ENCODE peak calls at places on chromosome 1, in four cellular contexts. G, P, J and Z are unnamed samples.

GRCh38 chr1:223143760-223144248 is 756 bp upstream of the TLR5 start:
- DNase-seq in G (peak), P (peak), J (no peak), Z (no peak)

GRCh38 chr1:167538657-167539056 is 14.9 kb downstream of the CREG1 start:
- DNase-seq in G (no peak), P (no peak), J (no peak), Z (no peak)

GRCh38 chr1:201533836-201534235 is 5.1 kb upstream of the NAV1 start:
- DNase-seq in G (no peak), P (no peak), J (no peak), Z (no peak)

GRCh38 chr1:92274939-92275338 is 23.8 kb downstream of the GLMN start:
- DNase-seq in G (no peak), P (no peak), J (no peak), Z (no peak)

GRCh38 chr1:178134061-178134460 is 40.2 kb downstream of the RASAL2 start:
- DNase-seq in G (no peak), P (no peak), J (no peak), Z (no peak)

GRCh38 chr1:15328785-15329480 is 80.8 kb upstream of the EFHD2 start:
- DNase-seq in G (peak), P (no peak), J (no peak), Z (no peak)

GRCh38 chr1:245988393-245989078 is 518.5 kb downstream of the SMYD3 start:
- DNase-seq in G (peak), P (no peak), J (no peak), Z (no peak)

GRCh38 chr1:183578846-183579245 is 11.4 kb downstream of the NCF2 start:
- DNase-seq in G (no peak), P (no peak), J (no peak), Z (no peak)

GRCh38 chr1:39105841-39106765 is 80.0 kb downstream of the NDUFS5 start:
- DNase-seq in G (peak), P (no peak), J (peak), Z (peak)

GRCh38 chr1:228222548-228222947 is 14.7 kb downstream of the OBSCN start:
- DNase-seq in G (no peak), P (no peak), J (peak), Z (no peak)

GRCh38 chr1:10185759-10186158 is 24.6 kb upstream of the KIF1B start:
- DNase-seq in G (no peak), P (no peak), J (no peak), Z (no peak)

GRCh38 chr1:48851638-48852037 is 74.9 kb upstream of the BEND5 start:
- DNase-seq in G (no peak), P (no peak), J (no peak), Z (no peak)

DNA sequence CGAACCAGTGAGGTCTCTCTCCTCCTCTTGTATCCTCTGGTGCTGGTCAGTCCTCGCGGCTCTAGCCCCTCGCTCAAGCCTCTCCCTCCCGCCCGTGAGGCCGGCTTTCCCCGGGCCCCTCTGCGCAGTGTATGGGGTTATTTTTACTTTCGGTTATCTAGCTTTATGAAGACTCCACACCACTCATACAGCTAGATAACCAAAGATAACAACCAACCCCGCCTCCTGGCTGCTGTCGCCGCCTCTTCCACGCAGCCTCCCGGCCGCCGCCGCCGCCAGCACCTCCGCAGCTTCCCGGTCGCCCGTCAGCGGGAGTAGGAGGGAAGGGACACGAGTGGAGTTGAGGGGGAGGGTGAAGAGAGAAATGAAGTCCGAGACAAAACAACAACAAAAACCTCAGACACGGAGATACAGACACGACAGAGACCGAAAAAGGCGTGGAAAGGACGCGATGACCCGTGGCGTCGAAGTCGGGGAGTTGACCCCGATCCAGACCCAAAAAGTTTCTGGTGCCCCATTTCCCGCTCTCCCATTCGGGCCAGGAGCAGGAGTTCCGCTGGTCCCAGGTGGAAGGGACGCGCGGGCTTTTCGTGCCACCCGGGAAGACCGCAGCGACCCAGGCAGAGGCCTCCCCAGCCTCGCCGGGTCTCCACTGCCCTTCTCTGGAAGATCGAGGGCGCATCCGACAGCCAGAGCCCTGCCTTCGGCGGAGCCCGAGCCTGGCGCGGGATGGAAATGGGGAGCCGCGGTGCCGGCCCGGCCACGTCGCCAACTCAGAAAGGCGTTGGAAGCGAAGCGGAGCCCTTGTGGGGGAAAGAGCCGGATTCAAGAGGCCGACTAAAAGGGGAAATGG is 51.4 kb downstream of the RHBG start:
- DNase-seq in G (peak), P (no peak), J (no peak), Z (no peak)
- TF ChIP-seq TARDBP in G (no peak), P (no peak), J (no peak), Z (no peak)

GRCh38 chr1:204853446-204853845 is 17.2 kb upstream of the NFASC start:
- DNase-seq in G (no peak), P (no peak), J (no peak), Z (no peak)
- TF ChIP-seq TARDBP in G (no peak), P (no peak), J (no peak), Z (no peak)

GRCh38 chr1:153343040-153343681 is 5.5 kb downstream of the PGLYRP4 start:
- DNase-seq in G (no peak), P (no peak), J (no peak), Z (no peak)
- TF ChIP-seq TARDBP in G (no peak), P (no peak), J (no peak), Z (no peak)

GRCh38 chr1:119871881-119872280 is 24.4 kb downstream of the ADAM30 start:
- DNase-seq in G (no peak), P (no peak), J (no peak), Z (no peak)
- TF ChIP-seq TARDBP in G (no peak), P (no peak), J (no peak), Z (no peak)

GRCh38 chr1:33818071-33818470 is 45.8 kb upstream of the HMGB4 start:
- DNase-seq in G (no peak), P (no peak), J (no peak), Z (no peak)
- TF ChIP-seq TARDBP in G (no peak), P (no peak), J (no peak), Z (no peak)

GRCh38 chr1:218281285-218281684 is 3.8 kb upstream of the RRP15 start:
- DNase-seq in G (no peak), P (no peak), J (peak), Z (no peak)
- TF ChIP-seq TARDBP in G (no peak), P (no peak), J (no peak), Z (no peak)

DNA sequence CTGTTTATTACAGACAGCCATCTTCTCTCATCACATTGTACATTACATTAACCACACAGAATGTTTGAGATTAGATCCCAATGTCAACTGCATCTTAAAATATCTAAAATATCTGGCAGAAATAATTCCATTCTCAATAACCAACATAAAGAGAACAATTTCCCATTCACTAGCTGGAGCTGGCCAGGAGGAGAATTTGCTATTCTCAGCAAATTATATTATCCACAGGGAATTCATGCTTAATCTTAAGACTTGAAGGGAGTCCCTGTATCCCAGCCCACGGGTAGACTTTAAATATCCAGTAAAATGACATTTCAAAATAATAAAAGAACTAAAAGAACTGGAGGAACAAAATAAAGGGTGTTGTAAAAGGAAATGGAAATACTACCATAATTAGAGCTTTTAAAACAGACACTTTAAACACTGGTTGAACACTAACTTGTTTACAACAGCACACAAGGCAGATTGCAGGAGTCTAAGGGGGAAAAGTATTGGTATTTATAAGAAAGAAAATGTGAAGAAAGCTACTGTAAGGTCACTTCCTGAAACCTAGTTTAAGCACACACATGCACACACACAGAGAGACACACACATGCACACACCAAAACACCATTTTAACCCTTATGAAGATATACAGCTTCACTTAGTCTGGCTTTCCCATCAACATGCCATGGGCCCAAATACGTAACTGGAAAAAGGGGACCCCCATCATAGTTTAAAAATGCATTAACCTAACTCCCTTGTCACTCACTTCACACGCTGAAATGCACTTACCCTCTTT is 107.1 kb downstream of the PTPN14 start:
- DNase-seq in G (no peak), P (no peak), J (no peak), Z (no peak)
- TF ChIP-seq TARDBP in G (no peak), P (no peak), J (no peak), Z (no peak)

GRCh38 chr1:143667730-143668129 is 304.1 kb downstream of the FAM72C start:
- DNase-seq in G (no peak), P (no peak), J (no peak), Z (no peak)
- TF ChIP-seq TARDBP in G (no peak), P (no peak), J (no peak), Z (no peak)

DNA sequence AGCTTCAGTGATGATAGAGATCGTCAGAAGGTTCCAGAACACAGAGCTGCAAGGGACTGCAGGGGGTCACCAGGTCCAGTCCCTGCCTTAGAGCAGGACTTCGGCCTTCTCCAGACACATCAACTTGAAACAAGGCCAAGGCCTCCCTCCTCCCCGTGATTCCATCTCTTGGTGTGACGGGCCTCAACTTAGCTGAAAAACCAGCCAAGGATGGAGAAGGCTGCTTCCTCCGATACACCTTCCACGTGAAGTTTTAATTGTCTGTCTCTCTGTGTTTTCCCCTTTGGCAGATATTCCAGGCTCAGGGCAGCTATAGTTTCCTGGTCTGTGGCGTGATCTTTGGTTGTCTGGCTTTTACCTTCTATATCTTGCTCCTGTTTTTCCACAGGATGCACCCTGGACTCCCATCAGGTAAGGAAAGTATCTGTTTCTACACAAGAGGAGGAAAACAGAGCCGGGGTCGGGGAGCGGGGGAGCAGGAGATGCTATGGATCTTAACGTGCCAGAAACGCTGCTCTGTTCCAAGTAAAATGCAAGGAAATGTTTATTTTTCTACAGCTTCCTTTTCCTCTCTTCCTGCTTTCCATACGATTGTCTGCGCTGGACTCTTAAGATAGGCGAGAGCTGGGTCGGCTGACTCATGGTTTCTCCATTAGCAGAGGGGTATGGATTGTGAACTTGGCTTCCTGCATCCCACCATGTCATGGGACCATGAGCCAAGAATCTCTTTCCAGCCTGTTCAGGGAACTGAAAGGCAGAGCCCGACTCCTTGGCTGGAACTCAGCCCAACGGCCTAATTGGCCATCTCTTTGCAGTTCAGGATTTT is 32.8 kb downstream of the ELK4 start:
- DNase-seq in G (no peak), P (no peak), J (no peak), Z (peak)
- TF ChIP-seq TARDBP in G (no peak), P (no peak), J (no peak), Z (no peak)

GRCh38 chr1:41568204-41568603 is 83.7 kb upstream of the EDN2 start:
- DNase-seq in G (no peak), P (no peak), J (no peak), Z (no peak)
- TF ChIP-seq TARDBP in G (no peak), P (no peak), J (no peak), Z (no peak)